ENCODE peak calls at places on chromosomes 4 and X, in eight cellular contexts. One of them, this sample, is unnamed.

GRCh38 chrX:47483310-47484268 is 567 bp upstream of the ZNF41 start:
- DNase-seq in HCT116: no peak
- DNase-seq in endothelial cell of umbilical vein: peak
- DNase-seq in GM23338: peak
- DNase-seq in K562: peak
- DNase-seq in HepG2: peak
- DNase-seq in GM12878: no peak
- DNase-seq in H1: no peak
- DNase-seq in this sample: no peak

GRCh38 chr4:79445371-79445781 is 37.3 kb upstream of the GK2 start:
- DNase-seq in HCT116: no peak
- DNase-seq in endothelial cell of umbilical vein: no peak
- DNase-seq in GM23338: no peak
- DNase-seq in K562: no peak
- DNase-seq in HepG2: no peak
- DNase-seq in GM12878: no peak
- DNase-seq in H1: no peak
- DNase-seq in this sample: peak

GRCh38 chrX:2703991-2704369 is 12.9 kb downstream of the CD99 start:
- DNase-seq in HCT116: no peak
- DNase-seq in endothelial cell of umbilical vein: peak
- DNase-seq in GM23338: peak
- DNase-seq in K562: no peak
- DNase-seq in HepG2: no peak
- DNase-seq in GM12878: no peak
- DNase-seq in H1: no peak
- DNase-seq in this sample: no peak

GRCh38 chr4:122658818-122659295 is 38.0 kb upstream of the IL21 start:
- DNase-seq in HCT116: no peak
- DNase-seq in endothelial cell of umbilical vein: no peak
- DNase-seq in GM23338: no peak
- DNase-seq in K562: no peak
- DNase-seq in HepG2: no peak
- DNase-seq in GM12878: peak
- DNase-seq in H1: no peak
- DNase-seq in this sample: no peak

GRCh38 chr4:3303840-3304715 is 11.3 kb downstream of the RGS12 start:
- DNase-seq in HCT116: no peak
- DNase-seq in endothelial cell of umbilical vein: no peak
- DNase-seq in GM23338: no peak
- DNase-seq in K562: no peak
- DNase-seq in HepG2: no peak
- DNase-seq in GM12878: no peak
- DNase-seq in H1: no peak
- DNase-seq in this sample: no peak

GRCh38 chr4:23717528-23718248 is 172.2 kb downstream of the PPARGC1A start:
- DNase-seq in HCT116: no peak
- DNase-seq in endothelial cell of umbilical vein: no peak
- DNase-seq in GM23338: peak
- DNase-seq in K562: peak
- DNase-seq in HepG2: peak
- DNase-seq in GM12878: no peak
- DNase-seq in H1: no peak
- DNase-seq in this sample: no peak

GRCh38 chr4:104421576-104421975 is 73.1 kb downstream of the CXXC4 start:
- DNase-seq in HCT116: no peak
- DNase-seq in endothelial cell of umbilical vein: no peak
- DNase-seq in GM23338: peak
- DNase-seq in K562: no peak
- DNase-seq in HepG2: no peak
- DNase-seq in GM12878: no peak
- DNase-seq in H1: no peak
- DNase-seq in this sample: no peak

GRCh38 chr4:53703267-53703655 is 112.0 kb upstream of the LNX1 start:
- DNase-seq in HCT116: no peak
- DNase-seq in endothelial cell of umbilical vein: no peak
- DNase-seq in GM23338: no peak
- DNase-seq in K562: no peak
- DNase-seq in HepG2: no peak
- DNase-seq in GM12878: no peak
- DNase-seq in H1: no peak
- DNase-seq in this sample: no peak

GRCh38 chr4:120517966-120518365 is 404.6 kb downstream of the PRDM5 start:
- DNase-seq in HCT116: peak
- DNase-seq in endothelial cell of umbilical vein: peak
- DNase-seq in GM23338: peak
- DNase-seq in K562: no peak
- DNase-seq in HepG2: peak
- DNase-seq in GM12878: peak
- DNase-seq in H1: no peak
- DNase-seq in this sample: no peak

GRCh38 chrX:136816970-136817369 is 36.2 kb upstream of the ARHGEF6 start:
- DNase-seq in HCT116: no peak
- DNase-seq in endothelial cell of umbilical vein: no peak
- DNase-seq in GM23338: no peak
- DNase-seq in K562: no peak
- DNase-seq in HepG2: no peak
- DNase-seq in GM12878: no peak
- DNase-seq in H1: no peak
- DNase-seq in this sample: no peak

DNA sequence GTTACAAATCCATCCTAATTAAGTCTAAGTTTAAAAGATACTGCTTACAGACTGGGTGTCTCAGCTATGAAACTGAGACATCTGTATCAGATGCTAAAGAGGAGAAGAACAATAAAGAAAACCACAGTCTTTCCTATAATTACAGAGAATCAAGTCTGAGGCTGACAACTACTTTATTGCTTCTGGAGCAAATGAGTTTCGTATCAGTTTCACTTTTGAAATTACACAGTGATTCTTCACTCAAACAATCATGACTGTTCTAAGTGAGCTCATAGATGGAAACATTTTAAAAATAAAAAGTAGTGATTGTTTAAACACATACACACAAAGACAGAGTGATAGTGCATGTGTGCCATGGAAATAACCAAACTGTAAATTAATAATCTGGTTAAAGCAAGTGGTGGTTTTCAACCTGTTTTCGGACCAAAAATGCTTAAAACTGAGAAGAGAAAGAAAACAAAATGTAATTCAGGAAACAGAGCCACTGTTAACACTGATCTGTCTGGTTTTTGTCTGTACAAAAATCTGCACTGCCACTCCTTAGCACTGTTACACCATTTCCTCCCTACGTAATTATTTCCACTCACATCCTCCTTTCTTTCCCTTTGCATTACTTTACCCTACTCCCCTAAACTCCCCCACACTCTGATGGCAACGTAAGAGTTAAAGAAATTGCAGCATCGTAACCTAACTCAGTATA is 12.5 kb downstream of the RFC1 start:
- DNase-seq in HCT116: no peak
- DNase-seq in endothelial cell of umbilical vein: peak
- DNase-seq in GM23338: no peak
- DNase-seq in K562: no peak
- DNase-seq in HepG2: no peak
- DNase-seq in GM12878: peak
- DNase-seq in H1: no peak
- DNase-seq in this sample: peak
- H3K4me3 ChIP-seq in HCT116: no peak
- H3K4me3 ChIP-seq in endothelial cell of umbilical vein: peak
- H3K4me3 ChIP-seq in GM23338: no peak
- H3K4me3 ChIP-seq in K562: no peak
- H3K4me3 ChIP-seq in HepG2: no peak
- H3K4me3 ChIP-seq in GM12878: peak
- H3K4me3 ChIP-seq in H1: no peak
- H3K4me3 ChIP-seq in this sample: peak

DNA sequence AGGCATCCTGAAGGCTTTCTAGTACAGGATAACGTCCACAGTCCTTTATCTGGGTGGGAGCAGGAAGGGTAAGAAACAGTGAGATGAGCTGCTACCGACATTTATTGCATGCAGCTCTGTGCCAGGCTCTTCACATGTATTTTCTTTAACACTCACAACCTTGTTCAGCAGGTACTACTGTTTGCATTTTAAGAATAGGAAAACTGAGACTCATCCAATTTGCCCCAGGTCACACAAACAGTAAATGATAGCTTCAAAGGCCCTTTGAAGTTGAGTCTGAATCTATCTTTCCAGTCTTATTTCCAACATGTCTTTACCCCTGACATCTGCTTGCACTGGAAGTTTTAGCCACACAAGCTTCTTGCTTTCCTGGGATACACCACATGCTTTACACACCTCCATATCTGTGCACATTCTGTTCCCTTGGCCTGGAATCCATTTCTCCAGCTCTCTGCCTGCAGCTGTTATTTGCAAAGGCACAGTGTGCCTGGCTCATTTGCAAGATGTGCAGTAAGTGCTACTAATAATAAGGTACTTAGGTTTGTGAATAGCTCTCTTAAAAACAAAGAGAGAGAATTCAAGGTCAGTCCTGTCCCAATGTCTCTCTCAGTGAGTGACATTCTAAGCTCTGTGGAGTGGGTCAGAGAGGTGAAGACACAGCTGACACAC is 61.2 kb downstream of the METTL14 start:
- DNase-seq in HCT116: no peak
- DNase-seq in endothelial cell of umbilical vein: no peak
- DNase-seq in GM23338: no peak
- DNase-seq in K562: no peak
- DNase-seq in HepG2: no peak
- DNase-seq in GM12878: no peak
- DNase-seq in H1: no peak
- DNase-seq in this sample: no peak
- TF ChIP-seq POLR2AphosphoS5 in HCT116: no peak
- TF ChIP-seq POLR2AphosphoS5 in endothelial cell of umbilical vein: no peak
- TF ChIP-seq POLR2AphosphoS5 in GM23338: no peak
- TF ChIP-seq POLR2AphosphoS5 in K562: no peak
- TF ChIP-seq POLR2AphosphoS5 in HepG2: no peak
- TF ChIP-seq POLR2AphosphoS5 in GM12878: no peak
- TF ChIP-seq POLR2AphosphoS5 in H1: no peak
- TF ChIP-seq POLR2AphosphoS5 in this sample: no peak

GRCh38 chrX:72307646-72308051 is 1.9 kb upstream of the CITED1 start:
- DNase-seq in HCT116: no peak
- DNase-seq in endothelial cell of umbilical vein: no peak
- DNase-seq in GM23338: peak
- DNase-seq in K562: no peak
- DNase-seq in HepG2: no peak
- DNase-seq in GM12878: no peak
- DNase-seq in H1: no peak
- DNase-seq in this sample: no peak
- TF ChIP-seq EZH2 in HCT116: no peak
- TF ChIP-seq EZH2 in endothelial cell of umbilical vein: peak
- TF ChIP-seq EZH2 in GM23338: peak
- TF ChIP-seq EZH2 in K562: no peak
- TF ChIP-seq EZH2 in HepG2: no peak
- TF ChIP-seq EZH2 in GM12878: no peak
- TF ChIP-seq EZH2 in H1: peak
- TF ChIP-seq EZH2 in this sample: no peak

GRCh38 chr4:74123065-74123728 is 24.2 kb upstream of the CXCL2 start:
- DNase-seq in HCT116: no peak
- DNase-seq in endothelial cell of umbilical vein: no peak
- DNase-seq in GM23338: no peak
- DNase-seq in K562: no peak
- DNase-seq in HepG2: peak
- DNase-seq in GM12878: no peak
- DNase-seq in H1: no peak
- DNase-seq in this sample: peak

GRCh38 chr4:74121643-74122579 is 22.9 kb upstream of the CXCL2 start:
- DNase-seq in HCT116: no peak
- DNase-seq in endothelial cell of umbilical vein: no peak
- DNase-seq in GM23338: no peak
- DNase-seq in K562: no peak
- DNase-seq in HepG2: no peak
- DNase-seq in GM12878: no peak
- DNase-seq in H1: no peak
- DNase-seq in this sample: no peak

GRCh38 chr4:74125072-74125471 is 26.1 kb upstream of the CXCL2 start:
- DNase-seq in HCT116: no peak
- DNase-seq in endothelial cell of umbilical vein: no peak
- DNase-seq in GM23338: peak
- DNase-seq in K562: no peak
- DNase-seq in HepG2: no peak
- DNase-seq in GM12878: no peak
- DNase-seq in H1: no peak
- DNase-seq in this sample: no peak

DNA sequence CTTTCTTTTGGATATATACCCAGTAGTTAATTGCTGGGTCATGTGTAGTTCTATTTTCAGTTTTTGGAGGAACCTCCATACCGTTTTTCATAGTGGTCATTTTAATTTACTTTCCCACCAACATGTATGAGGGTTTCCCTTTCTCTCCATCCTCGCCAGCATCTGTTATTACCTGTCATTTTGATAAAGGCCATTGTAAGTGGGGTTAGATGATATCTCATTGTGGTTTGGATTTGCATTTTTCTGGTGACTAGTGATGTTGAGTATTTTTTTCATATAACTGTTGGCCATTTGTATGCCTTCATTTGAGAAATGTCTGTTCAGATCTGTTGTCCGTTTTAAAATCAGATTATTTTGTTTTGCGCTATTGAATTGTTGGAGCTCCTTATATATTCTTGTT is 28.8 kb upstream of the CXCL2 start:
- DNase-seq in HCT116: no peak
- DNase-seq in endothelial cell of umbilical vein: no peak
- DNase-seq in GM23338: no peak
- DNase-seq in K562: no peak
- DNase-seq in HepG2: no peak
- DNase-seq in GM12878: no peak
- DNase-seq in H1: no peak
- DNase-seq in this sample: no peak
- H3K4me3 ChIP-seq in HCT116: no peak
- H3K4me3 ChIP-seq in endothelial cell of umbilical vein: no peak
- H3K4me3 ChIP-seq in GM23338: no peak
- H3K4me3 ChIP-seq in K562: no peak
- H3K4me3 ChIP-seq in HepG2: no peak
- H3K4me3 ChIP-seq in GM12878: no peak
- H3K4me3 ChIP-seq in H1: no peak
- H3K4me3 ChIP-seq in this sample: no peak

DNA sequence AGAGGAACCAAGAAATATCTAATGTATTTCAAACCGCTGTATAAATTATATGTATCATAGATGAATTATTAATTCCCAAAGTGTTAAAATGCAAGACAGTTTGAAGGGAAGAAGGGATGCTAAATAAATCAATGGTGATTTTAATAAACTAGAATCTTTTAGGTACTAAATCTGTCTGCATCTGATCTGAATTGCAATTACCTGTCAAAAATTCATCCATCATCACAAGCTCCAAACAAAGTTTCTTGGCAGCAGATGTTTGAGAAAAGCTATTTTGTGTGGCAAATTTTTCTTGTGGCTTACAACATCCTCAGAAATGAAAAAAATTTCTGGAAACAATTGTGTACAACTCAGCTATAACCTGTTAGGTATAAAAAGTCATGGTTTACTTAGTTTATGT is 816.0 kb upstream of the NDST4 start:
- DNase-seq in HCT116: no peak
- DNase-seq in endothelial cell of umbilical vein: no peak
- DNase-seq in GM23338: no peak
- DNase-seq in K562: no peak
- DNase-seq in HepG2: no peak
- DNase-seq in GM12878: no peak
- DNase-seq in H1: no peak
- DNase-seq in this sample: no peak
- TF ChIP-seq POLR2AphosphoS5 in HCT116: no peak
- TF ChIP-seq POLR2AphosphoS5 in endothelial cell of umbilical vein: no peak
- TF ChIP-seq POLR2AphosphoS5 in GM23338: no peak
- TF ChIP-seq POLR2AphosphoS5 in K562: no peak
- TF ChIP-seq POLR2AphosphoS5 in HepG2: no peak
- TF ChIP-seq POLR2AphosphoS5 in GM12878: no peak
- TF ChIP-seq POLR2AphosphoS5 in H1: no peak
- TF ChIP-seq POLR2AphosphoS5 in this sample: no peak

GRCh38 chr4:7719354-7720174 is 220.1 kb downstream of the AFAP1 start:
- DNase-seq in HCT116: no peak
- DNase-seq in endothelial cell of umbilical vein: peak
- DNase-seq in GM23338: peak
- DNase-seq in K562: peak
- DNase-seq in HepG2: peak
- DNase-seq in GM12878: no peak
- DNase-seq in H1: peak
- DNase-seq in this sample: no peak
- TF ChIP-seq EZH2 in HCT116: no peak
- TF ChIP-seq EZH2 in endothelial cell of umbilical vein: no peak
- TF ChIP-seq EZH2 in GM23338: no peak
- TF ChIP-seq EZH2 in K562: no peak
- TF ChIP-seq EZH2 in HepG2: no peak
- TF ChIP-seq EZH2 in GM12878: no peak
- TF ChIP-seq EZH2 in H1: no peak
- TF ChIP-seq EZH2 in this sample: no peak